ENCODE peak calls at places on chromosomes 4 and X, in nine cellular contexts. One of them, this sample, is unnamed.

GRCh38 chr4:148061795-148062194 is 329.9 kb downstream of the ARHGAP10 start:
- DNase-seq in fibroblast of lung: no peak
- DNase-seq in activated CD8-positive, alpha-beta memory T cell treated with anti-CD3 and anti-CD28 coated beads, Interleukin-2, amount 50 U/mL, for 4 hours: no peak
- DNase-seq in GM23248: no peak
- DNase-seq in endothelial cell of umbilical vein: no peak
- DNase-seq in GM06990: no peak
- DNase-seq in iris pigment epithelial cell: no peak
- DNase-seq in posterior vena cava: no peak
- DNase-seq in occipital lobe: no peak
- DNase-seq in this sample: no peak

GRCh38 chrX:129577473-129577872 is 37.4 kb downstream of the OCRL start:
- DNase-seq in GM23248: peak
- DNase-seq in activated CD8-positive, alpha-beta memory T cell treated with anti-CD3 and anti-CD28 coated beads, Interleukin-2, amount 50 U/mL, for 4 hours: no peak
- DNase-seq in GM06990: no peak
- DNase-seq in endothelial cell of umbilical vein: peak
- DNase-seq in fibroblast of lung: peak
- DNase-seq in occipital lobe: no peak
- DNase-seq in posterior vena cava: no peak
- DNase-seq in iris pigment epithelial cell: peak
- DNase-seq in this sample: peak

GRCh38 chr4:107791902-107792301 is 32.8 kb upstream of the SGMS2 start:
- DNase-seq in GM06990: no peak
- DNase-seq in fibroblast of lung: no peak
- DNase-seq in occipital lobe: no peak
- DNase-seq in endothelial cell of umbilical vein: peak
- DNase-seq in iris pigment epithelial cell: no peak
- DNase-seq in activated CD8-positive, alpha-beta memory T cell treated with anti-CD3 and anti-CD28 coated beads, Interleukin-2, amount 50 U/mL, for 4 hours: no peak
- DNase-seq in posterior vena cava: no peak
- DNase-seq in GM23248: no peak
- DNase-seq in this sample: peak

GRCh38 chr4:101563126-101563525 is 215.8 kb upstream of the PPP3CA start:
- DNase-seq in endothelial cell of umbilical vein: no peak
- DNase-seq in occipital lobe: no peak
- DNase-seq in GM23248: peak
- DNase-seq in fibroblast of lung: no peak
- DNase-seq in iris pigment epithelial cell: no peak
- DNase-seq in posterior vena cava: no peak
- DNase-seq in GM06990: no peak
- DNase-seq in activated CD8-positive, alpha-beta memory T cell treated with anti-CD3 and anti-CD28 coated beads, Interleukin-2, amount 50 U/mL, for 4 hours: no peak
- DNase-seq in this sample: no peak

GRCh38 chrX:67563469-67564448 is 19.9 kb downstream of the AR start:
- DNase-seq in GM06990: no peak
- DNase-seq in iris pigment epithelial cell: peak
- DNase-seq in GM23248: peak
- DNase-seq in activated CD8-positive, alpha-beta memory T cell treated with anti-CD3 and anti-CD28 coated beads, Interleukin-2, amount 50 U/mL, for 4 hours: no peak
- DNase-seq in endothelial cell of umbilical vein: no peak
- DNase-seq in fibroblast of lung: peak
- DNase-seq in posterior vena cava: no peak
- DNase-seq in occipital lobe: no peak
- DNase-seq in this sample: no peak

GRCh38 chr4:165439344-165439743 is 60.5 kb downstream of the CPE start:
- DNase-seq in occipital lobe: no peak
- DNase-seq in posterior vena cava: no peak
- DNase-seq in GM06990: no peak
- DNase-seq in activated CD8-positive, alpha-beta memory T cell treated with anti-CD3 and anti-CD28 coated beads, Interleukin-2, amount 50 U/mL, for 4 hours: no peak
- DNase-seq in GM23248: peak
- DNase-seq in iris pigment epithelial cell: no peak
- DNase-seq in endothelial cell of umbilical vein: no peak
- DNase-seq in fibroblast of lung: peak
- DNase-seq in this sample: peak

GRCh38 chrX:44433556-44433955 is 90.1 kb upstream of the EFHC2 start:
- DNase-seq in activated CD8-positive, alpha-beta memory T cell treated with anti-CD3 and anti-CD28 coated beads, Interleukin-2, amount 50 U/mL, for 4 hours: no peak
- DNase-seq in GM06990: no peak
- DNase-seq in fibroblast of lung: peak
- DNase-seq in endothelial cell of umbilical vein: no peak
- DNase-seq in iris pigment epithelial cell: no peak
- DNase-seq in occipital lobe: no peak
- DNase-seq in posterior vena cava: no peak
- DNase-seq in GM23248: no peak
- DNase-seq in this sample: peak

GRCh38 chr4:188372856-188373255 is 233.6 kb downstream of the TRIML1 start:
- DNase-seq in GM23248: no peak
- DNase-seq in occipital lobe: no peak
- DNase-seq in posterior vena cava: no peak
- DNase-seq in activated CD8-positive, alpha-beta memory T cell treated with anti-CD3 and anti-CD28 coated beads, Interleukin-2, amount 50 U/mL, for 4 hours: no peak
- DNase-seq in GM06990: no peak
- DNase-seq in fibroblast of lung: no peak
- DNase-seq in iris pigment epithelial cell: peak
- DNase-seq in endothelial cell of umbilical vein: no peak
- DNase-seq in this sample: peak

GRCh38 chr4:3255611-3256186 is 6.7 kb downstream of the MSANTD1 start:
- DNase-seq in iris pigment epithelial cell: no peak
- DNase-seq in GM06990: peak
- DNase-seq in endothelial cell of umbilical vein: no peak
- DNase-seq in posterior vena cava: peak
- DNase-seq in activated CD8-positive, alpha-beta memory T cell treated with anti-CD3 and anti-CD28 coated beads, Interleukin-2, amount 50 U/mL, for 4 hours: peak
- DNase-seq in fibroblast of lung: no peak
- DNase-seq in occipital lobe: no peak
- DNase-seq in GM23248: no peak
- DNase-seq in this sample: no peak

GRCh38 chr4:15556533-15556932 is 86.9 kb downstream of the CC2D2A start:
- DNase-seq in activated CD8-positive, alpha-beta memory T cell treated with anti-CD3 and anti-CD28 coated beads, Interleukin-2, amount 50 U/mL, for 4 hours: no peak
- DNase-seq in GM06990: no peak
- DNase-seq in posterior vena cava: no peak
- DNase-seq in fibroblast of lung: no peak
- DNase-seq in endothelial cell of umbilical vein: no peak
- DNase-seq in occipital lobe: no peak
- DNase-seq in iris pigment epithelial cell: no peak
- DNase-seq in GM23248: no peak
- DNase-seq in this sample: no peak

GRCh38 chr4:114694770-114695169 is 96.2 kb downstream of the UGT8 start:
- DNase-seq in occipital lobe: no peak
- DNase-seq in posterior vena cava: no peak
- DNase-seq in GM23248: peak
- DNase-seq in iris pigment epithelial cell: peak
- DNase-seq in GM06990: peak
- DNase-seq in activated CD8-positive, alpha-beta memory T cell treated with anti-CD3 and anti-CD28 coated beads, Interleukin-2, amount 50 U/mL, for 4 hours: no peak
- DNase-seq in endothelial cell of umbilical vein: peak
- DNase-seq in fibroblast of lung: peak
- DNase-seq in this sample: peak